ENCODE peak calls at places on chromosomes 3 and 15, in nine cellular contexts. One of them, this sample, is unnamed.

GRCh38 chr3:30007668-30008067 is 598.7 kb upstream of the TGFBR2 start:
- DNase-seq in HS-5: no peak
- DNase-seq in NCI-H2029: no peak
- DNase-seq in GM03348: no peak
- DNase-seq in H9: no peak
- DNase-seq in activated gamma-delta T cell: no peak
- DNase-seq in stimulated activated CD4-positive, alpha-beta T cell treated with anti-CD3 and anti-CD28 coated beads, Interleukin-4, amount 100 ng/mL, for 48 hours: no peak
- DNase-seq in OCI-LY7: no peak
- DNase-seq in Caki2: peak
- DNase-seq in this sample: no peak

GRCh38 chr3:140711043-140711718 is 33.3 kb downstream of the TRIM42 start:
- DNase-seq in HS-5: no peak
- DNase-seq in NCI-H2029: no peak
- DNase-seq in GM03348: no peak
- DNase-seq in H9: no peak
- DNase-seq in activated gamma-delta T cell: no peak
- DNase-seq in stimulated activated CD4-positive, alpha-beta T cell treated with anti-CD3 and anti-CD28 coated beads, Interleukin-4, amount 100 ng/mL, for 48 hours: no peak
- DNase-seq in OCI-LY7: no peak
- DNase-seq in Caki2: no peak
- DNase-seq in this sample: no peak

GRCh38 chr3:138195491-138195890 is 8.4 kb downstream of the ARMC8 start:
- DNase-seq in HS-5: no peak
- DNase-seq in NCI-H2029: no peak
- DNase-seq in GM03348: no peak
- DNase-seq in H9: no peak
- DNase-seq in activated gamma-delta T cell: no peak
- DNase-seq in stimulated activated CD4-positive, alpha-beta T cell treated with anti-CD3 and anti-CD28 coated beads, Interleukin-4, amount 100 ng/mL, for 48 hours: no peak
- DNase-seq in OCI-LY7: no peak
- DNase-seq in Caki2: no peak
- DNase-seq in this sample: no peak

GRCh38 chr3:37751967-37752660 is 109.6 kb upstream of the CTDSPL start:
- DNase-seq in HS-5: no peak
- DNase-seq in NCI-H2029: no peak
- DNase-seq in GM03348: no peak
- DNase-seq in H9: no peak
- DNase-seq in activated gamma-delta T cell: no peak
- DNase-seq in stimulated activated CD4-positive, alpha-beta T cell treated with anti-CD3 and anti-CD28 coated beads, Interleukin-4, amount 100 ng/mL, for 48 hours: no peak
- DNase-seq in OCI-LY7: no peak
- DNase-seq in Caki2: no peak
- DNase-seq in this sample: no peak

GRCh38 chr3:108125550-108126071 is 34.8 kb upstream of the CD47 start:
- DNase-seq in HS-5: no peak
- DNase-seq in NCI-H2029: peak
- DNase-seq in GM03348: no peak
- DNase-seq in H9: no peak
- DNase-seq in activated gamma-delta T cell: no peak
- DNase-seq in stimulated activated CD4-positive, alpha-beta T cell treated with anti-CD3 and anti-CD28 coated beads, Interleukin-4, amount 100 ng/mL, for 48 hours: peak
- DNase-seq in OCI-LY7: peak
- DNase-seq in Caki2: no peak
- DNase-seq in this sample: no peak

GRCh38 chr3:61564405-61565059 is 3.2 kb downstream of the PTPRG start:
- DNase-seq in HS-5: no peak
- DNase-seq in NCI-H2029: no peak
- DNase-seq in GM03348: peak
- DNase-seq in H9: peak
- DNase-seq in activated gamma-delta T cell: no peak
- DNase-seq in stimulated activated CD4-positive, alpha-beta T cell treated with anti-CD3 and anti-CD28 coated beads, Interleukin-4, amount 100 ng/mL, for 48 hours: no peak
- DNase-seq in OCI-LY7: no peak
- DNase-seq in Caki2: no peak
- DNase-seq in this sample: no peak

GRCh38 chr15:38883987-38884386 is 319.4 kb upstream of the RASGRP1 start:
- DNase-seq in HS-5: no peak
- DNase-seq in NCI-H2029: no peak
- DNase-seq in GM03348: peak
- DNase-seq in H9: no peak
- DNase-seq in activated gamma-delta T cell: no peak
- DNase-seq in stimulated activated CD4-positive, alpha-beta T cell treated with anti-CD3 and anti-CD28 coated beads, Interleukin-4, amount 100 ng/mL, for 48 hours: no peak
- DNase-seq in OCI-LY7: no peak
- DNase-seq in Caki2: no peak
- DNase-seq in this sample: no peak

GRCh38 chr3:152302521-152303021 is 33.8 kb downstream of the MBNL1 start:
- DNase-seq in HS-5: peak
- DNase-seq in NCI-H2029: no peak
- DNase-seq in GM03348: peak
- DNase-seq in H9: no peak
- DNase-seq in activated gamma-delta T cell: no peak
- DNase-seq in stimulated activated CD4-positive, alpha-beta T cell treated with anti-CD3 and anti-CD28 coated beads, Interleukin-4, amount 100 ng/mL, for 48 hours: no peak
- DNase-seq in OCI-LY7: no peak
- DNase-seq in Caki2: no peak
- DNase-seq in this sample: no peak

GRCh38 chr3:127951276-127951675 is 36.2 kb downstream of the KBTBD12 start:
- DNase-seq in HS-5: no peak
- DNase-seq in NCI-H2029: no peak
- DNase-seq in GM03348: peak
- DNase-seq in H9: no peak
- DNase-seq in activated gamma-delta T cell: no peak
- DNase-seq in stimulated activated CD4-positive, alpha-beta T cell treated with anti-CD3 and anti-CD28 coated beads, Interleukin-4, amount 100 ng/mL, for 48 hours: no peak
- DNase-seq in OCI-LY7: no peak
- DNase-seq in Caki2: peak
- DNase-seq in this sample: no peak